ENCODE peak calls at places on chromosomes 12 and 14, in four cellular contexts. One of them, this sample, is unnamed.

GRCh38 chr12:46523863-46524770 is 151.5 kb upstream of the SLC38A2 start:
- DNase-seq in HepG2: peak
- DNase-seq in K562: peak
- DNase-seq in GM12892: no peak
- DNase-seq in this sample: no peak

GRCh38 chr14:73662439-73663056 is 17.8 kb downstream of the DNAL1 start:
- DNase-seq in HepG2: peak
- DNase-seq in K562: peak
- DNase-seq in GM12892: no peak
- DNase-seq in this sample: no peak

GRCh38 chr12:55852740-55853139 is 10.0 kb upstream of the MMP19 start:
- DNase-seq in HepG2: no peak
- DNase-seq in K562: no peak
- DNase-seq in GM12892: no peak
- DNase-seq in this sample: no peak

GRCh38 chr14:51512321-51512720 is 139.4 kb upstream of the FRMD6 start:
- DNase-seq in HepG2: no peak
- DNase-seq in K562: no peak
- DNase-seq in GM12892: no peak
- DNase-seq in this sample: no peak

GRCh38 chr12:118645219-118645618 is 268.9 kb downstream of the SUDS3 start:
- DNase-seq in HepG2: peak
- DNase-seq in K562: peak
- DNase-seq in GM12892: no peak
- DNase-seq in this sample: no peak

GRCh38 chr12:111409403-111410228 is 3.9 kb downstream of the SH2B3 start:
- DNase-seq in HepG2: no peak
- DNase-seq in K562: peak
- DNase-seq in GM12892: no peak
- DNase-seq in this sample: no peak

GRCh38 chr12:5078423-5078822 is 34.7 kb downstream of the KCNA5 start:
- DNase-seq in HepG2: no peak
- DNase-seq in K562: no peak
- DNase-seq in GM12892: no peak
- DNase-seq in this sample: no peak

GRCh38 chr14:94945615-94946014 is 175.7 kb upstream of the GSC start:
- DNase-seq in HepG2: no peak
- DNase-seq in K562: no peak
- DNase-seq in GM12892: no peak
- DNase-seq in this sample: no peak

GRCh38 chr12:124543052-124543590 is 24.3 kb downstream of the NCOR2 start:
- DNase-seq in HepG2: no peak
- DNase-seq in K562: no peak
- DNase-seq in GM12892: peak
- DNase-seq in this sample: peak

GRCh38 chr14:97267509-97267908 is 470.3 kb downstream of the VRK1 start:
- DNase-seq in HepG2: no peak
- DNase-seq in K562: no peak
- DNase-seq in GM12892: no peak
- DNase-seq in this sample: no peak

GRCh38 chr12:126202138-126202537 is 1136.9 kb downstream of the AACS start:
- DNase-seq in HepG2: no peak
- DNase-seq in K562: no peak
- DNase-seq in GM12892: no peak
- DNase-seq in this sample: no peak

GRCh38 chr14:41362134-41362533 is 244.5 kb upstream of the LRFN5 start:
- DNase-seq in HepG2: no peak
- DNase-seq in K562: no peak
- DNase-seq in GM12892: no peak
- DNase-seq in this sample: no peak

GRCh38 chr12:50060120-50060468 is 2.7 kb downstream of the ASIC1 start:
- DNase-seq in HepG2: no peak
- DNase-seq in K562: no peak
- DNase-seq in GM12892: no peak
- DNase-seq in this sample: no peak

GRCh38 chr12:48978291-48978740 is at the start of gene WNT1:
- DNase-seq in HepG2: no peak
- DNase-seq in K562: no peak
- DNase-seq in GM12892: no peak
- DNase-seq in this sample: no peak

GRCh38 chr14:51922624-51923023 is 62.2 kb downstream of the GNG2 start:
- DNase-seq in HepG2: no peak
- DNase-seq in K562: no peak
- DNase-seq in GM12892: no peak
- DNase-seq in this sample: no peak

GRCh38 chr12:6373022-6373787 is 2.2 kb downstream of the SCNN1A start:
- DNase-seq in HepG2: no peak
- DNase-seq in K562: no peak
- DNase-seq in GM12892: no peak
- DNase-seq in this sample: no peak

GRCh38 chr14:100536721-100537700 is 50.2 kb downstream of the BEGAIN start:
- DNase-seq in HepG2: no peak
- DNase-seq in K562: no peak
- DNase-seq in GM12892: peak
- DNase-seq in this sample: no peak

GRCh38 chr12:123106640-123107359 is 44.1 kb downstream of the PITPNM2 start:
- DNase-seq in HepG2: no peak
- DNase-seq in K562: peak
- DNase-seq in GM12892: no peak
- DNase-seq in this sample: no peak

GRCh38 chr14:24188251-24189058 is at the start of gene IPO4:
- DNase-seq in HepG2: peak
- DNase-seq in K562: peak
- DNase-seq in GM12892: peak
- DNase-seq in this sample: peak

GRCh38 chr12:27861428-27862167 is 81.6 kb upstream of the MANSC4 start:
- DNase-seq in HepG2: no peak
- DNase-seq in K562: peak
- DNase-seq in GM12892: no peak
- DNase-seq in this sample: no peak

GRCh38 chr12:89353823-89354629 is 1.7 kb upstream of the DUSP6 start:
- DNase-seq in HepG2: peak
- DNase-seq in K562: no peak
- DNase-seq in GM12892: peak
- DNase-seq in this sample: peak

GRCh38 chr14:58078068-58078467 is 73.9 kb downstream of the ARMH4 start:
- DNase-seq in HepG2: no peak
- DNase-seq in K562: no peak
- DNase-seq in GM12892: no peak
- DNase-seq in this sample: no peak

GRCh38 chr14:58705066-58705465 is 67.3 kb downstream of the DACT1 start:
- DNase-seq in HepG2: no peak
- DNase-seq in K562: no peak
- DNase-seq in GM12892: no peak
- DNase-seq in this sample: no peak

GRCh38 chr14:21723431-21724045 is 49.9 kb upstream of the OR4E1 start:
- DNase-seq in HepG2: peak
- DNase-seq in K562: peak
- DNase-seq in GM12892: no peak
- DNase-seq in this sample: no peak

GRCh38 chr12:118124333-118124874 is 11.5 kb upstream of the PEBP1 start:
- DNase-seq in HepG2: peak
- DNase-seq in K562: no peak
- DNase-seq in GM12892: no peak
- DNase-seq in this sample: no peak

GRCh38 chr12:14979468-14979867 is 6.6 kb downstream of the PDE6H start:
- DNase-seq in HepG2: no peak
- DNase-seq in K562: no peak
- DNase-seq in GM12892: no peak
- DNase-seq in this sample: no peak

GRCh38 chr14:92785601-92786426 is 8.3 kb upstream of the GOLGA5 start:
- DNase-seq in HepG2: no peak
- DNase-seq in K562: peak
- DNase-seq in GM12892: no peak
- DNase-seq in this sample: no peak

GRCh38 chr12:11648514-11649412 is 711 bp upstream of the ETV6 start:
- DNase-seq in HepG2: peak
- DNase-seq in K562: peak
- DNase-seq in GM12892: peak
- DNase-seq in this sample: peak

GRCh38 chr12:116127858-116128257 is 149.6 kb downstream of the MED13L start:
- DNase-seq in HepG2: no peak
- DNase-seq in K562: no peak
- DNase-seq in GM12892: no peak
- DNase-seq in this sample: no peak
- TF ChIP-seq TAF1 in HepG2: no peak
- TF ChIP-seq TAF1 in K562: no peak
- TF ChIP-seq TAF1 in GM12892: no peak
- TF ChIP-seq TAF1 in this sample: no peak

DNA sequence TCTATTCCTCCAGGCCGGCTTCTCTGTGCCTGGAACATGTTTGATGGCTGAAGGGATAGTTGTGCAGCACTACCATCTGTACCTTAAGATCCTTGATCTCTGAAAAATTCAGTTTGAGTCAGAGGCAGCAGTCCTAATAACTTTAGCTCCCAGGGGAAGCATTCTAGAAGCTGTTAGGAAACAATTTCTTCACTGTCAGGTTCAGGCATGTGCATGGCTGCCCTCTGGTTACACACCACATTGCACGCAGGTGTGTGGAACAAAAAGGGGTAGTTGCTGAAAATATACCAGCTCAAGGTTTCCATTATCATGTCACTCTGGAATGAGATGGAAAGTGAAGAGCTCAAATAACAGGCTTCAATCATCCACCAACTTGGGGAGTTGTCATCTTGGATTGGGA is 80.1 kb downstream of the CHST11 start:
- DNase-seq in HepG2: no peak
- DNase-seq in K562: no peak
- DNase-seq in GM12892: no peak
- DNase-seq in this sample: no peak
- TF ChIP-seq POLR2AphosphoS5 in HepG2: no peak
- TF ChIP-seq POLR2AphosphoS5 in K562: no peak
- TF ChIP-seq POLR2AphosphoS5 in GM12892: no peak
- TF ChIP-seq POLR2AphosphoS5 in this sample: no peak

GRCh38 chr12:39272934-39273770 is 169.8 kb downstream of the KIF21A start:
- DNase-seq in HepG2: peak
- DNase-seq in K562: peak
- DNase-seq in GM12892: no peak
- DNase-seq in this sample: no peak

GRCh38 chr12:39275846-39276245 is 167.1 kb downstream of the KIF21A start:
- DNase-seq in HepG2: no peak
- DNase-seq in K562: no peak
- DNase-seq in GM12892: no peak
- DNase-seq in this sample: no peak

GRCh38 chr12:39277416-39277815 is 165.5 kb downstream of the KIF21A start:
- DNase-seq in HepG2: no peak
- DNase-seq in K562: no peak
- DNase-seq in GM12892: no peak
- DNase-seq in this sample: no peak
- TF ChIP-seq POLR2A in HepG2: no peak
- TF ChIP-seq POLR2A in K562: no peak
- TF ChIP-seq POLR2A in GM12892: no peak
- TF ChIP-seq POLR2A in this sample: no peak

GRCh38 chr12:57724936-57725740 is 13.4 kb downstream of the AGAP2 start:
- DNase-seq in HepG2: no peak
- DNase-seq in K562: no peak
- DNase-seq in GM12892: no peak
- DNase-seq in this sample: peak

GRCh38 chr12:57725851-57726150 is 12.7 kb downstream of the AGAP2 start:
- DNase-seq in HepG2: no peak
- DNase-seq in K562: no peak
- DNase-seq in GM12892: no peak
- DNase-seq in this sample: no peak

GRCh38 chr12:57726884-57727757 is 11.4 kb downstream of the AGAP2 start:
- DNase-seq in HepG2: no peak
- DNase-seq in K562: no peak
- DNase-seq in GM12892: peak
- DNase-seq in this sample: peak

GRCh38 chr12:57727758-57728395 is 10.7 kb downstream of the AGAP2 start:
- DNase-seq in HepG2: no peak
- DNase-seq in K562: no peak
- DNase-seq in GM12892: peak
- DNase-seq in this sample: no peak

DNA sequence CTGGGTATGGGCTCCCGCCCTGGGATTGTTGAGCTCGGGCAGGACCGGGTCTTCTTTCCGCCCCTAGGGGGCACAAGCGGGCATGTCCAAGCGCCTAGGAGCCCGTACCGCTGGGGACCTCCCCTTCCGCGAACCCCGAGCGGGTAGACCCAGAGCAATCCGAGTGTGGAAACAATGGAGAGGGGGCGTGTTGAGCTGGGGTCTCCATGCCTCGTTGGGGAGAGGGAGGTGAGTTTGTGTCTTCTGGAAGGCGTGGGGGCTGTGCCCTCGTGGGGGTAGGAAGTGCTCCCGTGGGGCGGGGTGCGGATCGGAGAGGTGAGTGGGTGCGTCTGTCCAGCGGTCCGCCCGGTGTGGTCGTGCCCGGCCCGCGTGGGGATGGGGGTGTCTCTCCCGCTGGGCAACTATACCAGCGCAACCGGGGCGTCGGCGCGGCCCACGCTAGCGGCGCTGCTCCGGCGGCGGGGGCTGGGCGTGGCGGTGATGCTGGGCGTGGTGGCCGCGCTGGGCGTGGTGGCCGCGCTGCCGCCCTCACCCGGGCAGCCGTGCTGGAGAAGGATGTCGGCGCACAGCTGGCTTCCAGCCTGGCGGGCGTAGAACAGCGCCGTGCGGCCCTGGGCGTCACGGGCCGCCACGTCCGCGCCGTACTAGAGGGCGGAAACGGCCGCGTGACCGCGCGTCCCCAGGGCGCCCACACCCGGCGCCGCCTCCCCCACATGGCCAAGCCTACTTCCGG is 12.2 kb downstream of the AGAP2 start:
- DNase-seq in HepG2: peak
- DNase-seq in K562: no peak
- DNase-seq in GM12892: peak
- DNase-seq in this sample: peak
- TF ChIP-seq TAF1 in HepG2: peak
- TF ChIP-seq TAF1 in K562: no peak
- TF ChIP-seq TAF1 in GM12892: no peak
- TF ChIP-seq TAF1 in this sample: no peak

This sample was measured in GM12891.